ENCODE peak calls at places on chromosome 7, in four cellular contexts. One of them, this sample, is unnamed.
A peak's percentile ranks its signal among the peaks of the same experiment; 100 is the strongest.

GRCh38 chr7:142854505-142855400 is at the start of gene EPHB6:
- DNase-seq in H9: peak; percentile 62
- DNase-seq in neuronal stem cell: peak; percentile 67
- DNase-seq in H1: peak; percentile 79
- DNase-seq in this sample: peak; percentile 54

GRCh38 chr7:140898794-140899548 is 25.8 kb downstream of the BRAF start:
- DNase-seq in H9: no peak
- DNase-seq in neuronal stem cell: no peak
- DNase-seq in H1: no peak
- DNase-seq in this sample: no peak

GRCh38 chr7:81676105-81676811 is 93.6 kb downstream of the HGF start:
- DNase-seq in H9: no peak
- DNase-seq in neuronal stem cell: no peak
- DNase-seq in H1: no peak
- DNase-seq in this sample: no peak

GRCh38 chr7:46486264-46487206 is 565.5 kb upstream of the IGFBP3 start:
- DNase-seq in H9: no peak
- DNase-seq in neuronal stem cell: no peak
- DNase-seq in H1: no peak
- DNase-seq in this sample: peak; percentile 6

GRCh38 chr7:6545398-6546126 is 5.7 kb downstream of the GRID2IP start:
- DNase-seq in H9: no peak
- DNase-seq in neuronal stem cell: no peak
- DNase-seq in H1: no peak
- DNase-seq in this sample: no peak

GRCh38 chr7:107387077-107387476 is 82.8 kb upstream of the GPR22 start:
- DNase-seq in H9: peak; percentile 60
- DNase-seq in neuronal stem cell: no peak
- DNase-seq in H1: no peak
- DNase-seq in this sample: no peak

GRCh38 chr7:79709574-79710409 is 256.3 kb upstream of the MAGI2 start:
- DNase-seq in H9: no peak
- DNase-seq in neuronal stem cell: no peak
- DNase-seq in H1: no peak
- DNase-seq in this sample: no peak

GRCh38 chr7:115240242-115240641 is 318.3 kb downstream of the MDFIC start:
- DNase-seq in H9: no peak
- DNase-seq in neuronal stem cell: no peak
- DNase-seq in H1: no peak
- DNase-seq in this sample: no peak

GRCh38 chr7:132137681-132138080 is 438.6 kb downstream of the PLXNA4 start:
- DNase-seq in H9: no peak
- DNase-seq in neuronal stem cell: no peak
- DNase-seq in H1: no peak
- DNase-seq in this sample: no peak

GRCh38 chr7:74407958-74408357 is 45.7 kb upstream of the GTF2IRD1 start:
- DNase-seq in H9: no peak
- DNase-seq in neuronal stem cell: no peak
- DNase-seq in H1: no peak
- DNase-seq in this sample: no peak

GRCh38 chr7:39529582-39529981 is 36.6 kb upstream of the YAE1 start:
- DNase-seq in H9: no peak
- DNase-seq in neuronal stem cell: no peak
- DNase-seq in H1: no peak
- DNase-seq in this sample: no peak

GRCh38 chr7:25628446-25628845 is 400.2 kb upstream of the NPVF start:
- DNase-seq in H9: no peak
- DNase-seq in neuronal stem cell: no peak
- DNase-seq in H1: no peak
- DNase-seq in this sample: no peak

GRCh38 chr7:12769464-12769863 is 82.0 kb downstream of the ARL4A start:
- DNase-seq in H9: no peak
- DNase-seq in neuronal stem cell: no peak
- DNase-seq in H1: no peak
- DNase-seq in this sample: peak; percentile 83

GRCh38 chr7:12770227-12770975 is 83.0 kb downstream of the ARL4A start:
- DNase-seq in H9: no peak
- DNase-seq in neuronal stem cell: no peak
- DNase-seq in H1: no peak
- DNase-seq in this sample: no peak

GRCh38 chr7:12772768-12773167 is 85.3 kb downstream of the ARL4A start:
- DNase-seq in H9: no peak
- DNase-seq in neuronal stem cell: no peak
- DNase-seq in H1: no peak
- DNase-seq in this sample: no peak

GRCh38 chr7:12768948-12769347 is 81.5 kb downstream of the ARL4A start:
- DNase-seq in H9: no peak
- DNase-seq in neuronal stem cell: no peak
- DNase-seq in H1: no peak
- DNase-seq in this sample: peak; percentile 34

GRCh38 chr7:12771378-12771877 is 84.0 kb downstream of the ARL4A start:
- DNase-seq in H9: no peak
- DNase-seq in neuronal stem cell: peak; percentile 24
- DNase-seq in H1: no peak
- DNase-seq in this sample: no peak
- H3K4ac ChIP-seq in H9: no peak overlapping the region
- H3K4ac ChIP-seq in neuronal stem cell: no peak overlapping the region
- H3K4ac ChIP-seq in H1: no peak overlapping the region
- H3K4ac ChIP-seq in this sample: no peak overlapping the region

DNA sequence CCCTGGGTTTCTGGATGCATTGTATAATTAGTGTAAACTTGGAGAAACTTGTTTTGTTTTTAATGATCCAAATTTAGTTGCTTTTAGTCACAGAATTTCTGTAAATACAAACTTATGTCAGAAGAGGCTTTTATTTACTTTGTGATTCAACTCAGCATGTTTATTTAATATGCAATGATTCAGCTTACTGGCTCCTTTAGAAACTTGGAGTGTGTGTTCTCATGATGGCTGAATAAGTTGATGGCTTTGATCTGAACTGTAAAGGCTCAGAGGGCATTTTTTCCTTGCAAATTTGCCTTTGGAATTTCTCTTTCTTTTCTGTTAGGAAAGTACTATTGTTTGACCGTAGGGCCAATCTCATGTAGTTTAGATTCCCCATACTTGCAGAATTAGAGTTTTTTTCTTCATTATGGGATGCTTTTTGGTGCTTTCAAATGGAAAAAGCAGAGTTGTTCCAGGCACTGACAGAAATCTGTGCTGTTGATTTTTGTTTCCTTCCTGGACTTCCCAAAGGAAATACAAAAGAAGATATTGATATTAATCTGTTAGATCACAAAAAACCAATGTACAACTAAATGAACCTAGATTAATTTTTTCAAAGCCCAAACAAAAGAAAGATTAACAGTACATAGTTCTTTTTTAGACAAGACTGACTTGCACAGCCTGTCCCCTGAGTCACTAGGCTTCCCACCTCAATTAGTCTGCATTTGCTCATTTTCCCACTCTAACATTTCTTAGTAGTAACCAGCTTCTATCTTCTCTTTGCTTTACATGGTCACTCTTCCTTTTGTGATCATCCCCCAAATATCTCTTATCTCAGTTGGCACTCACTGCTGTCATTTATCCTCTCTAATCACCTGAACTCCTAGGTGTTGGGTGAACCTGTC is 96.8 kb upstream of the AGR3 start:
- DNase-seq in H9: no peak
- DNase-seq in neuronal stem cell: no peak
- DNase-seq in H1: no peak
- DNase-seq in this sample: no peak
- H4K8ac ChIP-seq in H9: no peak overlapping the region
- H4K8ac ChIP-seq in neuronal stem cell: no peak overlapping the region
- H4K8ac ChIP-seq in H1: no peak overlapping the region
- H4K8ac ChIP-seq in this sample: no peak overlapping the region

GRCh38 chr7:64184376-64184775 is 22.6 kb upstream of the ZNF735 start:
- DNase-seq in H9: no peak
- DNase-seq in neuronal stem cell: no peak
- DNase-seq in H1: no peak
- DNase-seq in this sample: no peak
- H3K9me3 ChIP-seq in H9: peaks cover 56% of the 10 kb centered on the region
- H3K9me3 ChIP-seq in neuronal stem cell: no peaks in the 10 kb centered on the region
- H3K9me3 ChIP-seq in H1: peaks cover 65% of the 10 kb centered on the region
- H3K9me3 ChIP-seq in this sample: peaks cover 47% of the 10 kb centered on the region

GRCh38 chr7:105521027-105521730 is 892 bp downstream of the PUS7 start:
- DNase-seq in H9: peak; percentile 45
- DNase-seq in neuronal stem cell: peak; percentile 49
- DNase-seq in H1: peak; percentile 63
- DNase-seq in this sample: peak; percentile 20
- H3K4ac ChIP-seq in H9: no peak overlapping the region
- H3K4ac ChIP-seq in neuronal stem cell: no peak overlapping the region
- H3K4ac ChIP-seq in H1: peak overlapping the region; percentile 10
- H3K4ac ChIP-seq in this sample: no peak overlapping the region

GRCh38 chr7:101684980-101685323 is 55.9 kb upstream of the MYL10 start:
- DNase-seq in H9: no peak
- DNase-seq in neuronal stem cell: no peak
- DNase-seq in H1: no peak
- DNase-seq in this sample: no peak

GRCh38 chr7:101680406-101681145 is 51.5 kb upstream of the MYL10 start:
- DNase-seq in H9: no peak
- DNase-seq in neuronal stem cell: no peak
- DNase-seq in H1: no peak
- DNase-seq in this sample: no peak

GRCh38 chr7:101678138-101678479 is 49.0 kb upstream of the MYL10 start:
- DNase-seq in H9: no peak
- DNase-seq in neuronal stem cell: no peak
- DNase-seq in H1: no peak
- DNase-seq in this sample: no peak

GRCh38 chr7:101678713-101679112 is 49.6 kb upstream of the MYL10 start:
- DNase-seq in H9: no peak
- DNase-seq in neuronal stem cell: no peak
- DNase-seq in H1: no peak
- DNase-seq in this sample: no peak

DNA sequence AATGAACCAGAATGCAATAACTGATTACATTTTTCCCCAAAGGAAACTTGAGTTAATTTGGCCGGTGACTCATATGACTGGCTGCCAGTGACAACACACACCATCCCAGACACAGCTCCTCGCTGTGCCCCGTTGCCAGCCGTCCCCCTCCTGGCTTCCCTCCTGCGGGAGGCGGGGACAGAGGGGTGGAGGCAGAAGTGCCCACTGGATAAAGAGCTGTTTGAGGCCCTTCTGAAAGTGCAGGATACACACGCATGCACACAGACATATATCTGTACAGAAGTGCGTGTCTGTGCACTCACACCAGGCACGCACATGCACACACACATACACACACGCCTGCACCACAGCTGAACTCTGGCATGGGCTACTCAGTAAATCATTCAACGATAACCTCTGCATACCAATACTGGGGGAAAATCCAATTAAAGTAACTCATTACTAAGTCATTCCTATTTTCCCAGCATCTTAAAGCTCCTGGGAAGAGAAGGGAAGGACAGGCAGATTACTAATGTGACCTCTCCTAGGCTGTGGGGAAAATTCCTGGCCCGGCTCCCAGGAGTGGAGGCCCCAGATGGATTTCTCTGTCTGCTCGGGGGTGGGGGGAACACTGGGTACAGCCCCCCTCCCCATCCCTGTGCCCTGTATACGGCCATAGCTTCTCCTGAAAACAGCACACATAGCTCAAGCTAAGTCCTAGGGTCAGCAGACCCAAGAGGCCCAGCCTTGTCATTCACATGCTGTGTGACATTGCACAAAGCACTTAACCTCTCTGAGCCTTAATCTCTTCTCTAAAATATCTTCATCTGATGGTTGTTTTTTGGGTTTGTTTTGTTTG is 52.3 kb upstream of the MYL10 start:
- DNase-seq in H9: no peak
- DNase-seq in neuronal stem cell: no peak
- DNase-seq in H1: no peak
- DNase-seq in this sample: peak; percentile 23
- H4K8ac ChIP-seq in H9: no peak overlapping the region
- H4K8ac ChIP-seq in neuronal stem cell: no peak overlapping the region
- H4K8ac ChIP-seq in H1: no peak overlapping the region
- H4K8ac ChIP-seq in this sample: no peak overlapping the region

DNA sequence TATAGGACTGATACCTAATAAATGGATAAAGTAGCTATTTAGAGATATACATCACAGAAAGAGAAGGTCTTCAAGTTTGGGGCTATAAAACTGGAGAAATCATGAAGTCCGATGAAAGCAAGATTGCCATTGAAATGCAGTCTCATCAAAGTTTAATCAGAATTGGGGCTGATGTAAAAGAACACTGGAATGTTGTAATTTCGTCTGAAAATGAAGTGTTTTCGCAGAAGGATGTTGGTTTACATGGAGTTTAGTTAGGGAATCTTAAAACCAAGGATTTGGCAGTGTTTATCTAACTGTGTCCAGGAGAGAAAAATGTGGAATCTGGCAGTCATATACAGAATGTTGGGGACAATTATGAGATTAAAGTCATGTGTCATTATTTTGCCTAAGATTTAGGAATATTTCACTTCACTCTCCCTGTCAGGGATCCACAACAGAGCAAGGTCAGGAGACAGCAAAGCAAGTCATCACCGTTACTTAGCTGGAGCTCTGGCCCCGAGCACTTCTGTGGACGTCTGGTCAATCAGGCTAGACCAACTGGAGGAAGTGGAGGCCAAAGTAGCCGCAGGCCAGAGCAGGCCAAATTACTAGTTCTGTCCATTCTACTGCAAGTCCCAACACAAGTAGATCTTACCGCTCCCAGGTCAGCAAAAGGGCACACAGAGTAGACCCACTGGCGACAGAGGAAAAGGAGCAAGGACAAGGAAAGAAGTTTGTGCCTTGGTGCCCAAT is 37.0 kb downstream of the EPDR1 start:
- DNase-seq in H9: no peak
- DNase-seq in neuronal stem cell: no peak
- DNase-seq in H1: no peak
- DNase-seq in this sample: no peak
- H3K9me3 ChIP-seq in H9: no peaks in the 10 kb centered on the region
- H3K9me3 ChIP-seq in neuronal stem cell: no peaks in the 10 kb centered on the region
- H3K9me3 ChIP-seq in H1: no peaks in the 10 kb centered on the region
- H3K9me3 ChIP-seq in this sample: no peaks in the 10 kb centered on the region

GRCh38 chr7:44914992-44915607 is 29.8 kb upstream of the PURB start:
- DNase-seq in H9: no peak
- DNase-seq in neuronal stem cell: no peak
- DNase-seq in H1: no peak
- DNase-seq in this sample: no peak
- H3K4ac ChIP-seq in H9: no peak overlapping the region
- H3K4ac ChIP-seq in neuronal stem cell: no peak overlapping the region
- H3K4ac ChIP-seq in H1: no peak overlapping the region
- H3K4ac ChIP-seq in this sample: no peak overlapping the region

GRCh38 chr7:128420773-128421172 is 11.0 kb upstream of the IMPDH1 start:
- DNase-seq in H9: no peak
- DNase-seq in neuronal stem cell: no peak
- DNase-seq in H1: no peak
- DNase-seq in this sample: no peak
- H4K8ac ChIP-seq in H9: no peak overlapping the region
- H4K8ac ChIP-seq in neuronal stem cell: no peak overlapping the region
- H4K8ac ChIP-seq in H1: no peak overlapping the region
- H4K8ac ChIP-seq in this sample: no peak overlapping the region

This sample was measured in trophoblast cell.